ENCODE peak calls at places on chromosomes 5 and 9, in ten cellular contexts. One of them, this sample, is unnamed.

GRCh38 chr5:150394103-150394502 is 18.6 kb downstream of the CD74 start:
- DNase-seq in CD4-positive, CD25-positive, alpha-beta regulatory T cell: no peak
- DNase-seq in stimulated activated CD4-positive, alpha-beta T cell treated with anti-CD3 and anti-CD28 coated beads, Interleukin-12 subunit alpha, Interleukin-12 subunit beta, amount 100 ng/mL, for 48 hours: no peak
- DNase-seq in pons: no peak
- DNase-seq in AG10803: no peak
- DNase-seq in T47D: no peak
- DNase-seq in fibroblast of the conjunctiva: no peak
- DNase-seq in HAP-1: no peak
- DNase-seq in aorta: no peak
- DNase-seq in endothelial cell: no peak
- DNase-seq in this sample: no peak

GRCh38 chr9:27771803-27772545 is 198.7 kb upstream of the C9orf72 start:
- DNase-seq in CD4-positive, CD25-positive, alpha-beta regulatory T cell: no peak
- DNase-seq in stimulated activated CD4-positive, alpha-beta T cell treated with anti-CD3 and anti-CD28 coated beads, Interleukin-12 subunit alpha, Interleukin-12 subunit beta, amount 100 ng/mL, for 48 hours: no peak
- DNase-seq in pons: no peak
- DNase-seq in AG10803: no peak
- DNase-seq in T47D: no peak
- DNase-seq in fibroblast of the conjunctiva: no peak
- DNase-seq in HAP-1: no peak
- DNase-seq in aorta: no peak
- DNase-seq in endothelial cell: peak; percentile 29
- DNase-seq in this sample: no peak

GRCh38 chr5:146731909-146732659 is 146.5 kb downstream of the PPP2R2B start:
- DNase-seq in CD4-positive, CD25-positive, alpha-beta regulatory T cell: no peak
- DNase-seq in stimulated activated CD4-positive, alpha-beta T cell treated with anti-CD3 and anti-CD28 coated beads, Interleukin-12 subunit alpha, Interleukin-12 subunit beta, amount 100 ng/mL, for 48 hours: no peak
- DNase-seq in pons: no peak
- DNase-seq in AG10803: peak; percentile 72
- DNase-seq in T47D: no peak
- DNase-seq in fibroblast of the conjunctiva: peak; percentile 22
- DNase-seq in HAP-1: peak; percentile 76
- DNase-seq in aorta: no peak
- DNase-seq in endothelial cell: no peak
- DNase-seq in this sample: no peak

GRCh38 chr5:179345429-179346321 is at the start of gene ADAMTS2:
- DNase-seq in CD4-positive, CD25-positive, alpha-beta regulatory T cell: no peak
- DNase-seq in stimulated activated CD4-positive, alpha-beta T cell treated with anti-CD3 and anti-CD28 coated beads, Interleukin-12 subunit alpha, Interleukin-12 subunit beta, amount 100 ng/mL, for 48 hours: no peak
- DNase-seq in pons: peak; percentile 2
- DNase-seq in AG10803: peak; percentile 65
- DNase-seq in T47D: peak; percentile 58
- DNase-seq in fibroblast of the conjunctiva: peak; percentile 45
- DNase-seq in HAP-1: peak; percentile 60
- DNase-seq in aorta: peak; percentile 92
- DNase-seq in endothelial cell: no peak
- DNase-seq in this sample: peak; percentile 6

GRCh38 chr5:42250-42649 is 49.7 kb upstream of the PLEKHG4B start:
- DNase-seq in CD4-positive, CD25-positive, alpha-beta regulatory T cell: no peak
- DNase-seq in stimulated activated CD4-positive, alpha-beta T cell treated with anti-CD3 and anti-CD28 coated beads, Interleukin-12 subunit alpha, Interleukin-12 subunit beta, amount 100 ng/mL, for 48 hours: no peak
- DNase-seq in pons: no peak
- DNase-seq in AG10803: peak; percentile 14
- DNase-seq in T47D: no peak
- DNase-seq in fibroblast of the conjunctiva: no peak
- DNase-seq in HAP-1: peak; percentile 17
- DNase-seq in aorta: no peak
- DNase-seq in endothelial cell: peak; percentile 57
- DNase-seq in this sample: no peak

GRCh38 chr5:171630670-171631065 is 154.9 kb upstream of the SMIM23 start:
- DNase-seq in CD4-positive, CD25-positive, alpha-beta regulatory T cell: no peak
- DNase-seq in stimulated activated CD4-positive, alpha-beta T cell treated with anti-CD3 and anti-CD28 coated beads, Interleukin-12 subunit alpha, Interleukin-12 subunit beta, amount 100 ng/mL, for 48 hours: no peak
- DNase-seq in pons: no peak
- DNase-seq in AG10803: no peak
- DNase-seq in T47D: no peak
- DNase-seq in fibroblast of the conjunctiva: no peak
- DNase-seq in HAP-1: no peak
- DNase-seq in aorta: no peak
- DNase-seq in endothelial cell: no peak
- DNase-seq in this sample: no peak

GRCh38 chr5:176438959-176439757 is 9.0 kb upstream of the FAF2 start:
- DNase-seq in CD4-positive, CD25-positive, alpha-beta regulatory T cell: no peak
- DNase-seq in stimulated activated CD4-positive, alpha-beta T cell treated with anti-CD3 and anti-CD28 coated beads, Interleukin-12 subunit alpha, Interleukin-12 subunit beta, amount 100 ng/mL, for 48 hours: no peak
- DNase-seq in pons: no peak
- DNase-seq in AG10803: peak; percentile 62
- DNase-seq in T47D: no peak
- DNase-seq in fibroblast of the conjunctiva: no peak
- DNase-seq in HAP-1: no peak
- DNase-seq in aorta: no peak
- DNase-seq in endothelial cell: no peak
- DNase-seq in this sample: no peak

GRCh38 chr5:41707853-41708603 is 162.2 kb downstream of the OXCT1 start:
- DNase-seq in CD4-positive, CD25-positive, alpha-beta regulatory T cell: no peak
- DNase-seq in stimulated activated CD4-positive, alpha-beta T cell treated with anti-CD3 and anti-CD28 coated beads, Interleukin-12 subunit alpha, Interleukin-12 subunit beta, amount 100 ng/mL, for 48 hours: no peak
- DNase-seq in pons: no peak
- DNase-seq in AG10803: peak; percentile 60
- DNase-seq in T47D: peak; percentile 32
- DNase-seq in fibroblast of the conjunctiva: peak; percentile 35
- DNase-seq in HAP-1: peak; percentile 65
- DNase-seq in aorta: no peak
- DNase-seq in endothelial cell: peak; percentile 9
- DNase-seq in this sample: no peak

GRCh38 chr9:129633848-129634247 is 7.9 kb downstream of the NTMT1 start:
- DNase-seq in CD4-positive, CD25-positive, alpha-beta regulatory T cell: no peak
- DNase-seq in stimulated activated CD4-positive, alpha-beta T cell treated with anti-CD3 and anti-CD28 coated beads, Interleukin-12 subunit alpha, Interleukin-12 subunit beta, amount 100 ng/mL, for 48 hours: no peak
- DNase-seq in pons: no peak
- DNase-seq in AG10803: no peak
- DNase-seq in T47D: no peak
- DNase-seq in fibroblast of the conjunctiva: no peak
- DNase-seq in HAP-1: no peak
- DNase-seq in aorta: no peak
- DNase-seq in endothelial cell: no peak
- DNase-seq in this sample: no peak

GRCh38 chr9:75152416-75152815 is 64.1 kb downstream of the OSTF1 start:
- DNase-seq in CD4-positive, CD25-positive, alpha-beta regulatory T cell: peak; percentile 37
- DNase-seq in stimulated activated CD4-positive, alpha-beta T cell treated with anti-CD3 and anti-CD28 coated beads, Interleukin-12 subunit alpha, Interleukin-12 subunit beta, amount 100 ng/mL, for 48 hours: peak; percentile 52
- DNase-seq in pons: no peak
- DNase-seq in AG10803: no peak
- DNase-seq in T47D: no peak
- DNase-seq in fibroblast of the conjunctiva: no peak
- DNase-seq in HAP-1: no peak
- DNase-seq in aorta: no peak
- DNase-seq in endothelial cell: no peak
- DNase-seq in this sample: no peak

GRCh38 chr5:52657231-52657645 is 130.5 kb upstream of the ITGA1 start:
- DNase-seq in CD4-positive, CD25-positive, alpha-beta regulatory T cell: peak; percentile 29
- DNase-seq in stimulated activated CD4-positive, alpha-beta T cell treated with anti-CD3 and anti-CD28 coated beads, Interleukin-12 subunit alpha, Interleukin-12 subunit beta, amount 100 ng/mL, for 48 hours: no peak
- DNase-seq in pons: peak; percentile 73
- DNase-seq in AG10803: peak; percentile 57
- DNase-seq in T47D: peak; percentile 55
- DNase-seq in fibroblast of the conjunctiva: peak; percentile 24
- DNase-seq in HAP-1: peak; percentile 49
- DNase-seq in aorta: no peak
- DNase-seq in endothelial cell: no peak
- DNase-seq in this sample: no peak

GRCh38 chr9:114372971-114373591 is 14.7 kb downstream of the AKNA start:
- DNase-seq in CD4-positive, CD25-positive, alpha-beta regulatory T cell: peak; percentile 88
- DNase-seq in stimulated activated CD4-positive, alpha-beta T cell treated with anti-CD3 and anti-CD28 coated beads, Interleukin-12 subunit alpha, Interleukin-12 subunit beta, amount 100 ng/mL, for 48 hours: peak; percentile 62
- DNase-seq in pons: peak; percentile 74
- DNase-seq in AG10803: no peak
- DNase-seq in T47D: no peak
- DNase-seq in fibroblast of the conjunctiva: no peak
- DNase-seq in HAP-1: no peak
- DNase-seq in aorta: peak; percentile 80
- DNase-seq in endothelial cell: peak; percentile 59
- DNase-seq in this sample: peak; percentile 94

GRCh38 chr5:168607946-168608345 is 28.8 kb upstream of the PANK3 start:
- DNase-seq in CD4-positive, CD25-positive, alpha-beta regulatory T cell: no peak
- DNase-seq in stimulated activated CD4-positive, alpha-beta T cell treated with anti-CD3 and anti-CD28 coated beads, Interleukin-12 subunit alpha, Interleukin-12 subunit beta, amount 100 ng/mL, for 48 hours: peak; percentile 37
- DNase-seq in pons: no peak
- DNase-seq in AG10803: no peak
- DNase-seq in T47D: no peak
- DNase-seq in fibroblast of the conjunctiva: no peak
- DNase-seq in HAP-1: no peak
- DNase-seq in aorta: no peak
- DNase-seq in endothelial cell: no peak
- DNase-seq in this sample: no peak

GRCh38 chr5:91224969-91225368 is 158.1 kb downstream of the ARRDC3 start:
- DNase-seq in CD4-positive, CD25-positive, alpha-beta regulatory T cell: no peak
- DNase-seq in stimulated activated CD4-positive, alpha-beta T cell treated with anti-CD3 and anti-CD28 coated beads, Interleukin-12 subunit alpha, Interleukin-12 subunit beta, amount 100 ng/mL, for 48 hours: no peak
- DNase-seq in pons: no peak
- DNase-seq in AG10803: no peak
- DNase-seq in T47D: no peak
- DNase-seq in fibroblast of the conjunctiva: no peak
- DNase-seq in HAP-1: no peak
- DNase-seq in aorta: no peak
- DNase-seq in endothelial cell: no peak
- DNase-seq in this sample: no peak

GRCh38 chr5:150317048-150318003 is 14.6 kb upstream of the ARSI start:
- DNase-seq in CD4-positive, CD25-positive, alpha-beta regulatory T cell: no peak
- DNase-seq in stimulated activated CD4-positive, alpha-beta T cell treated with anti-CD3 and anti-CD28 coated beads, Interleukin-12 subunit alpha, Interleukin-12 subunit beta, amount 100 ng/mL, for 48 hours: no peak
- DNase-seq in pons: no peak
- DNase-seq in AG10803: peak; percentile 85
- DNase-seq in T47D: no peak
- DNase-seq in fibroblast of the conjunctiva: peak; percentile 78
- DNase-seq in HAP-1: no peak
- DNase-seq in aorta: no peak
- DNase-seq in endothelial cell: no peak
- DNase-seq in this sample: no peak

GRCh38 chr5:56386046-56386445 is 152.9 kb upstream of the ANKRD55 start:
- DNase-seq in CD4-positive, CD25-positive, alpha-beta regulatory T cell: no peak
- DNase-seq in stimulated activated CD4-positive, alpha-beta T cell treated with anti-CD3 and anti-CD28 coated beads, Interleukin-12 subunit alpha, Interleukin-12 subunit beta, amount 100 ng/mL, for 48 hours: no peak
- DNase-seq in pons: no peak
- DNase-seq in AG10803: peak; percentile 3
- DNase-seq in T47D: no peak
- DNase-seq in fibroblast of the conjunctiva: no peak
- DNase-seq in HAP-1: no peak
- DNase-seq in aorta: no peak
- DNase-seq in endothelial cell: no peak
- DNase-seq in this sample: peak; percentile 24

GRCh38 chr9:70504814-70505213 is 90.4 kb upstream of the KLF9 start:
- DNase-seq in CD4-positive, CD25-positive, alpha-beta regulatory T cell: no peak
- DNase-seq in stimulated activated CD4-positive, alpha-beta T cell treated with anti-CD3 and anti-CD28 coated beads, Interleukin-12 subunit alpha, Interleukin-12 subunit beta, amount 100 ng/mL, for 48 hours: no peak
- DNase-seq in pons: peak; percentile 27
- DNase-seq in AG10803: peak; percentile 40
- DNase-seq in T47D: no peak
- DNase-seq in fibroblast of the conjunctiva: no peak
- DNase-seq in HAP-1: no peak
- DNase-seq in aorta: no peak
- DNase-seq in endothelial cell: no peak
- DNase-seq in this sample: no peak

GRCh38 chr5:170745481-170746061 is 38.0 kb upstream of the GABRP start:
- DNase-seq in CD4-positive, CD25-positive, alpha-beta regulatory T cell: no peak
- DNase-seq in stimulated activated CD4-positive, alpha-beta T cell treated with anti-CD3 and anti-CD28 coated beads, Interleukin-12 subunit alpha, Interleukin-12 subunit beta, amount 100 ng/mL, for 48 hours: no peak
- DNase-seq in pons: no peak
- DNase-seq in AG10803: peak; percentile 25
- DNase-seq in T47D: peak; percentile 33
- DNase-seq in fibroblast of the conjunctiva: no peak
- DNase-seq in HAP-1: no peak
- DNase-seq in aorta: no peak
- DNase-seq in endothelial cell: peak; percentile 35
- DNase-seq in this sample: no peak

GRCh38 chr5:54573783-54574485 is 56.4 kb downstream of the SNX18 start:
- DNase-seq in CD4-positive, CD25-positive, alpha-beta regulatory T cell: no peak
- DNase-seq in stimulated activated CD4-positive, alpha-beta T cell treated with anti-CD3 and anti-CD28 coated beads, Interleukin-12 subunit alpha, Interleukin-12 subunit beta, amount 100 ng/mL, for 48 hours: no peak
- DNase-seq in pons: peak; percentile 16
- DNase-seq in AG10803: no peak
- DNase-seq in T47D: no peak
- DNase-seq in fibroblast of the conjunctiva: no peak
- DNase-seq in HAP-1: no peak
- DNase-seq in aorta: no peak
- DNase-seq in endothelial cell: no peak
- DNase-seq in this sample: peak; percentile 10

GRCh38 chr9:82982271-82982880 is 80.6 kb downstream of the RASEF start:
- DNase-seq in CD4-positive, CD25-positive, alpha-beta regulatory T cell: no peak
- DNase-seq in stimulated activated CD4-positive, alpha-beta T cell treated with anti-CD3 and anti-CD28 coated beads, Interleukin-12 subunit alpha, Interleukin-12 subunit beta, amount 100 ng/mL, for 48 hours: no peak
- DNase-seq in pons: no peak
- DNase-seq in AG10803: no peak
- DNase-seq in T47D: no peak
- DNase-seq in fibroblast of the conjunctiva: no peak
- DNase-seq in HAP-1: no peak
- DNase-seq in aorta: no peak
- DNase-seq in endothelial cell: no peak
- DNase-seq in this sample: no peak

GRCh38 chr5:56429110-56429561 is 196.0 kb upstream of the ANKRD55 start:
- DNase-seq in CD4-positive, CD25-positive, alpha-beta regulatory T cell: no peak
- DNase-seq in stimulated activated CD4-positive, alpha-beta T cell treated with anti-CD3 and anti-CD28 coated beads, Interleukin-12 subunit alpha, Interleukin-12 subunit beta, amount 100 ng/mL, for 48 hours: no peak
- DNase-seq in pons: no peak
- DNase-seq in AG10803: no peak
- DNase-seq in T47D: peak; percentile 40
- DNase-seq in fibroblast of the conjunctiva: no peak
- DNase-seq in HAP-1: no peak
- DNase-seq in aorta: no peak
- DNase-seq in endothelial cell: no peak
- DNase-seq in this sample: no peak

GRCh38 chr9:101486693-101487442 is 46.8 kb upstream of the RNF20 start:
- DNase-seq in CD4-positive, CD25-positive, alpha-beta regulatory T cell: no peak
- DNase-seq in stimulated activated CD4-positive, alpha-beta T cell treated with anti-CD3 and anti-CD28 coated beads, Interleukin-12 subunit alpha, Interleukin-12 subunit beta, amount 100 ng/mL, for 48 hours: no peak
- DNase-seq in pons: peak; percentile 84
- DNase-seq in AG10803: peak; percentile 63
- DNase-seq in T47D: no peak
- DNase-seq in fibroblast of the conjunctiva: peak; percentile 14
- DNase-seq in HAP-1: no peak
- DNase-seq in aorta: peak; percentile 84
- DNase-seq in endothelial cell: peak; percentile 61
- DNase-seq in this sample: no peak

This sample was measured in HL-60.